ENCODE peak calls at places on chromosome 3, in ten cellular contexts. Y is CD8-positive, alpha-beta T cell; M is A673; L is endothelial cell; X is mesothelial cell of epicardium; I is MM.1S; E is lower leg skin; U is thoracic aorta; F is suprapubic skin; V is GM23338. K is an unnamed sample.

GRCh38 chr3:69740103-69741021 is 1.1 kb downstream of the MITF start:
- DNase-seq in U (no peak), V (peak), E (no peak), M (no peak), Y (no peak), I (peak), L (peak), X (peak), F (no peak), K (peak)

GRCh38 chr3:195910499-195910845 is 2.1 kb upstream of the TNK2 start:
- DNase-seq in V (no peak), I (no peak), X (no peak), L (no peak), U (no peak), M (no peak), F (no peak), E (no peak), Y (no peak), K (no peak)

GRCh38 chr3:132205609-132206008 is 111.6 kb upstream of the ACP3 start:
- DNase-seq in L (no peak), V (no peak), X (no peak), E (no peak), U (no peak), I (no peak), F (no peak), M (no peak), Y (no peak), K (no peak)

GRCh38 chr3:33064929-33065328 is 32.0 kb downstream of the GLB1 start:
- DNase-seq in X (no peak), Y (no peak), L (no peak), U (no peak), V (no peak), E (no peak), M (no peak), F (no peak), I (no peak), K (no peak)

GRCh38 chr3:131217296-131217741 is 164.3 kb upstream of the NUDT16 start:
- DNase-seq in U (no peak), F (no peak), E (no peak), Y (no peak), I (no peak), L (no peak), M (peak), X (no peak), V (no peak), K (no peak)

GRCh38 chr3:181176610-181177009 is 187.1 kb upstream of the DNAJC19 start:
- DNase-seq in Y (no peak), X (peak), F (peak), U (peak), E (peak), M (peak), I (peak), L (peak), V (peak), K (peak)

GRCh38 chr3:52440249-52440551 is 4.7 kb downstream of the SEMA3G start:
- DNase-seq in X (no peak), I (no peak), U (no peak), M (no peak), L (no peak), Y (no peak), V (no peak), E (no peak), F (no peak), K (no peak)

GRCh38 chr3:137525471-137525870 is 238.6 kb upstream of the SOX14 start:
- DNase-seq in Y (no peak), U (no peak), M (no peak), E (no peak), I (no peak), X (no peak), F (no peak), V (no peak), L (no peak), K (no peak)

GRCh38 chr3:128328546-128329458 is 137.9 kb downstream of the DNAJB8 start:
- DNase-seq in E (no peak), F (no peak), U (no peak), V (no peak), X (peak), I (no peak), L (no peak), M (no peak), Y (no peak), K (no peak)

GRCh38 chr3:49213998-49214397 is 42.6 kb downstream of the KLHDC8B start:
- DNase-seq in X (no peak), U (no peak), V (no peak), M (no peak), F (no peak), I (no peak), Y (no peak), L (no peak), E (no peak), K (no peak)

GRCh38 chr3:171700653-171701052 is 109.6 kb downstream of the PLD1 start:
- DNase-seq in V (no peak), M (no peak), Y (no peak), F (no peak), I (no peak), U (no peak), L (no peak), E (no peak), X (no peak), K (no peak)

GRCh38 chr3:171703144-171703543 is 107.1 kb downstream of the PLD1 start:
- DNase-seq in U (no peak), Y (no peak), M (no peak), E (no peak), X (no peak), I (no peak), L (no peak), V (no peak), F (no peak), K (no peak)

GRCh38 chr3:171700157-171700556 is 110.1 kb downstream of the PLD1 start:
- DNase-seq in U (no peak), L (no peak), E (no peak), X (no peak), M (no peak), V (no peak), I (no peak), Y (no peak), F (no peak), K (no peak)

GRCh38 chr3:171704814-171705213 is 105.5 kb downstream of the PLD1 start:
- DNase-seq in V (peak), M (peak), F (no peak), Y (no peak), I (no peak), U (no peak), L (no peak), E (no peak), X (no peak), K (no peak)

GRCh38 chr3:171704002-171704401 is 106.3 kb downstream of the PLD1 start:
- DNase-seq in U (no peak), I (peak), V (peak), M (peak), F (no peak), E (no peak), L (no peak), Y (no peak), X (no peak), K (no peak)
- TF ChIP-seq CTCF in U (peak), I (peak), V (peak), M (peak), F (peak), E (no peak), L (peak), Y (no peak), X (no peak), K (peak)

GRCh38 chr3:150238995-150239612 is 169.0 kb upstream of the TSC22D2 start:
- DNase-seq in Y (no peak), X (no peak), E (no peak), L (no peak), I (no peak), M (no peak), F (no peak), V (peak), U (no peak), K (no peak)
- TF ChIP-seq CTCF in Y (no peak), X (no peak), E (no peak), L (no peak), I (no peak), M (peak), F (no peak), V (peak), U (no peak), K (no peak)

GRCh38 chr3:67614195-67614594 is 40.2 kb downstream of the SUCLG2 start:
- DNase-seq in L (no peak), E (no peak), Y (no peak), F (no peak), M (no peak), U (no peak), I (no peak), X (no peak), V (peak), K (no peak)
- TF ChIP-seq CTCF in L (no peak), E (no peak), Y (no peak), F (no peak), M (no peak), U (no peak), I (no peak), X (no peak), V (no peak), K (no peak)

DNA sequence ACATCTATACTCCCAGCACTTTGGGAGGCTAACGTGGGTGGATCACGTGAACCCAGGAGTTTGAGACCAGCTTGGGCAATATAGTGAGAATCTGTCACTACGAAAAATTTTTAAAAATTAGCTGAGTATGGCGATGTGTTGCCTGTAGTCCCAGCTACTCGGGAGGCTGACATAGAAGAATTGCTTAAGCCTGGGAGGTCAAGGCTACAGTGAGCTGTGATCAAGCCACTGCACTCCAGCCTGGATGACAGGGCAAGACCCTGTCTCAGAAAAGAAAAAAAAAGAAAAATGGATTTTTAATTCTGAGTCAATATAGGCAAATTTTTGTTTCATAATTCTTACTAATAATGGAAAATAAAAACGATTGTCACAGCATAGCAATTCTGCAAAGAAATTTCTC is 13.3 kb downstream of the C3orf49 start:
- DNase-seq in I (no peak), Y (no peak), L (no peak), X (no peak), F (no peak), M (no peak), U (no peak), V (no peak), E (no peak), K (no peak)
- TF ChIP-seq CTCF in I (no peak), Y (no peak), L (no peak), X (no peak), F (no peak), M (no peak), U (no peak), V (no peak), E (no peak), K (no peak)

GRCh38 chr3:10419637-10420232 is 85.7 kb downstream of the ATP2B2 start:
- DNase-seq in F (no peak), V (no peak), I (no peak), E (no peak), U (no peak), M (no peak), X (no peak), Y (peak), L (no peak), K (no peak)
- TF ChIP-seq CTCF in F (no peak), V (no peak), I (no peak), E (no peak), U (no peak), M (no peak), X (no peak), Y (no peak), L (no peak), K (no peak)

DNA sequence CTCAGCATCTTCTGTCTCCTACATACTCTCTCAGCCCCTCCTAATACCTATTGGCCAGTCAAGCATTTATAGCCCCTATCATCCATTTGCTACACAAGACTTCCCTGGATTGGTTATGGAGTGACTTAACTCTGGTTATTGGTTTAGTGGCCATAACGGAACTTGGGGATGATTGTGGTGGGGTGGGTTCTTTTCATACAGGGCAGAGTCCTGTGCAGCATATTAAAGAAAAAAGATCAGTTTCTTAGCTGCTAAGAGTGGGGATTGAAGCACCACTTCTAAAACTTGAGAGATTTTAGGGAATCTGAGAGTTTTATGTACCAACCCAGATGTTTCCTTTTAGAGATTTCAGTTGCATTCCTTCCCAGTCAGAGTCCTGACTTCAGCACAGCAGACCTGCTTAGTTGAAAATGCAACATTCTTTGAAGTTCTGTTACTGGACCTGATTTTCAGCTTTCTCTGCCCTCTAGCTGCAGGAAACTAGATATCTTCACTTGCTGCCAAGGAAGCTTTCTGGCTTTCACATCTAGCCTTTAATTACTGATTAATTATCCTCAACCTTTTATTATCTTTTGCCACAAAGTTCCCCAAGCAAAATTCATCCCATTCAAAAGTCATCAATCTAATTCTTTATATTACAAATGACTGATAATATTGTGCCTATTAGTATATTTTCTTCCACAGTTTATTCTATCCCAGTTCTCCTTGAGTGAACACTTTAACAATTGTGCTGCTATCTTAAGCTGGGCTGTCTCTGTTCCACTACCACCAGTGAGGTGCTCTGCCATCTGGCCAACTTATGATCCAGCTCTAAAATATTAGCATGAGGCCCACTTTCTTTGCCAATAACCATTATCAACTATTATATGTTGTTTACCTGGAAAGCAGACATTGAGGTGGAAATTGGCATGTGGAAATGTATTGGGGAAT is 906.0 kb upstream of the ALCAM start:
- DNase-seq in F (no peak), E (no peak), V (peak), L (no peak), M (peak), Y (no peak), X (no peak), U (no peak), I (peak), K (no peak)
- TF ChIP-seq CTCF in F (no peak), E (no peak), V (peak), L (no peak), M (peak), Y (no peak), X (no peak), U (no peak), I (peak), K (no peak)

GRCh38 chr3:71600646-71601288 is 17.2 kb upstream of the FOXP1 start:
- DNase-seq in X (no peak), V (no peak), F (no peak), I (no peak), L (no peak), E (no peak), M (no peak), Y (no peak), U (no peak), K (no peak)

GRCh38 chr3:71599416-71599815 is 15.9 kb upstream of the FOXP1 start:
- DNase-seq in V (no peak), E (no peak), U (no peak), Y (no peak), L (no peak), M (no peak), I (no peak), X (no peak), F (no peak), K (no peak)

GRCh38 chr3:71606582-71606981 is 23.1 kb upstream of the FOXP1 start:
- DNase-seq in E (no peak), M (no peak), F (no peak), I (no peak), Y (no peak), X (no peak), U (no peak), L (no peak), V (no peak), K (no peak)

GRCh38 chr3:71601811-71602210 is 18.3 kb upstream of the FOXP1 start:
- DNase-seq in E (no peak), V (no peak), Y (no peak), U (no peak), F (no peak), X (no peak), I (no peak), L (no peak), M (peak), K (no peak)

GRCh38 chr3:71602256-71602655 is 18.7 kb upstream of the FOXP1 start:
- DNase-seq in I (no peak), X (no peak), U (no peak), M (no peak), E (no peak), V (no peak), L (no peak), Y (no peak), F (no peak), K (no peak)
- TF ChIP-seq CTCF in I (no peak), X (no peak), U (no peak), M (no peak), E (no peak), V (no peak), L (no peak), Y (no peak), F (no peak), K (no peak)

K was measured in glutamatergic neuron.